ENCODE peak calls at places on chromosomes 5 and 9, in seven cellular contexts. One of them, this sample, is unnamed.

GRCh38 chr9:77614671-77615070 is 33.5 kb downstream of the GNA14 start:
- DNase-seq in IMR-90: no peak
- DNase-seq in suprapubic skin: no peak
- DNase-seq in psoas muscle: no peak
- DNase-seq in GM23338: no peak
- DNase-seq in heart left ventricle: no peak
- DNase-seq in pancreas: no peak
- DNase-seq in this sample: no peak

GRCh38 chr5:56490971-56491468 is 257.9 kb upstream of the ANKRD55 start:
- DNase-seq in IMR-90: no peak
- DNase-seq in suprapubic skin: no peak
- DNase-seq in psoas muscle: no peak
- DNase-seq in GM23338: no peak
- DNase-seq in heart left ventricle: no peak
- DNase-seq in pancreas: no peak
- DNase-seq in this sample: no peak

GRCh38 chr5:14491505-14491904 is 90.1 kb upstream of the OTULINL start:
- DNase-seq in IMR-90: peak; percentile 75
- DNase-seq in suprapubic skin: no peak
- DNase-seq in psoas muscle: peak; percentile 64
- DNase-seq in GM23338: no peak
- DNase-seq in heart left ventricle: no peak
- DNase-seq in pancreas: no peak
- DNase-seq in this sample: no peak

GRCh38 chr5:124655943-124656459 is 90.4 kb downstream of the ZNF608 start:
- DNase-seq in IMR-90: peak; percentile 94
- DNase-seq in suprapubic skin: no peak
- DNase-seq in psoas muscle: no peak
- DNase-seq in GM23338: no peak
- DNase-seq in heart left ventricle: no peak
- DNase-seq in pancreas: peak; percentile 57
- DNase-seq in this sample: peak; percentile 98

GRCh38 chr5:122097391-122097790 is 19.3 kb upstream of the LOX start:
- DNase-seq in IMR-90: no peak
- DNase-seq in suprapubic skin: no peak
- DNase-seq in psoas muscle: no peak
- DNase-seq in GM23338: no peak
- DNase-seq in heart left ventricle: no peak
- DNase-seq in pancreas: no peak
- DNase-seq in this sample: no peak

GRCh38 chr9:89768051-89768450 is 163.2 kb downstream of the GADD45G start:
- DNase-seq in IMR-90: no peak
- DNase-seq in suprapubic skin: no peak
- DNase-seq in psoas muscle: no peak
- DNase-seq in GM23338: no peak
- DNase-seq in heart left ventricle: no peak
- DNase-seq in pancreas: no peak
- DNase-seq in this sample: no peak

GRCh38 chr9:134968011-134968822 is 50.5 kb upstream of the FCN1 start:
- DNase-seq in IMR-90: peak; percentile 28
- DNase-seq in suprapubic skin: no peak
- DNase-seq in psoas muscle: peak; percentile 34
- DNase-seq in GM23338: peak; percentile 33
- DNase-seq in heart left ventricle: no peak
- DNase-seq in pancreas: no peak
- DNase-seq in this sample: no peak

GRCh38 chr9:89426389-89426961 is 71.4 kb downstream of the SEMA4D start:
- DNase-seq in IMR-90: no peak
- DNase-seq in suprapubic skin: no peak
- DNase-seq in psoas muscle: peak; percentile 21
- DNase-seq in GM23338: no peak
- DNase-seq in heart left ventricle: no peak
- DNase-seq in pancreas: no peak
- DNase-seq in this sample: peak; percentile 15

GRCh38 chr5:159768243-159768642 is 148.0 kb upstream of the ADRA1B start:
- DNase-seq in IMR-90: peak; percentile 45
- DNase-seq in suprapubic skin: no peak
- DNase-seq in psoas muscle: no peak
- DNase-seq in GM23338: peak; percentile 93
- DNase-seq in heart left ventricle: no peak
- DNase-seq in pancreas: no peak
- DNase-seq in this sample: no peak

GRCh38 chr5:87127426-87127825 is 140.3 kb upstream of the RASA1 start:
- DNase-seq in IMR-90: peak; percentile 89
- DNase-seq in suprapubic skin: no peak
- DNase-seq in psoas muscle: no peak
- DNase-seq in GM23338: no peak
- DNase-seq in heart left ventricle: no peak
- DNase-seq in pancreas: no peak
- DNase-seq in this sample: no peak

GRCh38 chr5:173222466-173222865 is 12.5 kb downstream of the NKX2-5 start:
- DNase-seq in IMR-90: no peak
- DNase-seq in suprapubic skin: no peak
- DNase-seq in psoas muscle: no peak
- DNase-seq in GM23338: no peak
- DNase-seq in heart left ventricle: no peak
- DNase-seq in pancreas: no peak
- DNase-seq in this sample: no peak

GRCh38 chr9:2936221-2936620 is 92.3 kb upstream of the PUM3 start:
- DNase-seq in IMR-90: no peak
- DNase-seq in suprapubic skin: no peak
- DNase-seq in psoas muscle: no peak
- DNase-seq in GM23338: no peak
- DNase-seq in heart left ventricle: no peak
- DNase-seq in pancreas: no peak
- DNase-seq in this sample: no peak

GRCh38 chr5:108451269-108451668 is 69.4 kb upstream of the FBXL17 start:
- DNase-seq in IMR-90: no peak
- DNase-seq in suprapubic skin: no peak
- DNase-seq in psoas muscle: no peak
- DNase-seq in GM23338: peak; percentile 33
- DNase-seq in heart left ventricle: no peak
- DNase-seq in pancreas: no peak
- DNase-seq in this sample: no peak

GRCh38 chr9:133396952-133397351 is 20.8 kb downstream of the STKLD1 start:
- DNase-seq in IMR-90: no peak
- DNase-seq in suprapubic skin: no peak
- DNase-seq in psoas muscle: no peak
- DNase-seq in GM23338: peak; percentile 86
- DNase-seq in heart left ventricle: no peak
- DNase-seq in pancreas: no peak
- DNase-seq in this sample: no peak

GRCh38 chr9:106934424-106934823 is 71.5 kb downstream of the ZNF462 start:
- DNase-seq in IMR-90: no peak
- DNase-seq in suprapubic skin: no peak
- DNase-seq in psoas muscle: no peak
- DNase-seq in GM23338: peak; percentile 24
- DNase-seq in heart left ventricle: no peak
- DNase-seq in pancreas: no peak
- DNase-seq in this sample: no peak
- H3K36me3 ChIP-seq in IMR-90: peaks cover 38% of the 10 kb centered on the region
- H3K36me3 ChIP-seq in suprapubic skin: peaks cover 47% of the 10 kb centered on the region
- H3K36me3 ChIP-seq in psoas muscle: peaks cover 97% of the 10 kb centered on the region
- H3K36me3 ChIP-seq in GM23338: peaks cover 66% of the 10 kb centered on the region
- H3K36me3 ChIP-seq in heart left ventricle: peaks cover 85% of the 10 kb centered on the region
- H3K36me3 ChIP-seq in pancreas: no peaks in the 10 kb centered on the region
- H3K36me3 ChIP-seq in this sample: peaks cover 2% of the 10 kb centered on the region

DNA sequence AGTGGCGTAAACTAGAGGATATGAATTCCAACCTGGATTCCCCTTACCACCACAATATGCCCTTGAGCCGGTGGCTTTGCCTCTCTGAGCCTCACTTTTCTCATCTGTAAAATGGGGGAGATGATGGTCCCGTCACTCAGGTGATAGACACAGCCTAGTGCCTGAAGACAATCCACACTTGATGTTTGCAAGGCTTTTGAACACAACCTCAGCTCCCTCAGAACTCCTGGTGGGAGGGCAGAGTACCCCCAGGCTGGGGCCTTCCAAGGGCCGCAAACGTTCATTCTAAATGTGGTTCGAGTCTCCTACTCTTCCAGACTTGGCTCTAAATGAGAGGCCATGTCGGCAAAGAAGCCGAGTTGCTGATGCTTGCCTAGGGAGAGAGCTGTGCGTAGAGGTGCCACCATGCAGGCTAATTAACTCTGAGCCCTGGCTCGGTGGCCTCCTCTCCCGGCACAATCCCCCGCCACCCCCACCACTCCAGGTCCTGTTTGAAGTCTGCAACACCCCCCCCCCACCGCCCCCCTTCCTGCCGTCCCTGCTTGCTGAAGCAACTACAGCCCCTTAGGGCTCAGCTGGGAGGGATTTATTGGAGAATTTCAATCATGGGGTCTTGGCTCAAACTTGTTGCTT is 97.7 kb upstream of the LMX1B start:
- DNase-seq in IMR-90: no peak
- DNase-seq in suprapubic skin: peak; percentile 50
- DNase-seq in psoas muscle: no peak
- DNase-seq in GM23338: no peak
- DNase-seq in heart left ventricle: no peak
- DNase-seq in pancreas: no peak
- DNase-seq in this sample: no peak
- H3K27me3 ChIP-seq in IMR-90: peaks cover 40% of the 10 kb centered on the region
- H3K27me3 ChIP-seq in suprapubic skin: peaks cover 50% of the 10 kb centered on the region
- H3K27me3 ChIP-seq in psoas muscle: no peaks in the 10 kb centered on the region
- H3K27me3 ChIP-seq in GM23338: peaks cover 10% of the 10 kb centered on the region
- H3K27me3 ChIP-seq in heart left ventricle: peaks cover 33% of the 10 kb centered on the region
- H3K27me3 ChIP-seq in pancreas: peaks cover 23% of the 10 kb centered on the region
- H3K27me3 ChIP-seq in this sample: peaks cover 19% of the 10 kb centered on the region

GRCh38 chr5:115398726-115399125 is 102.3 kb upstream of the CCDC112 start:
- DNase-seq in IMR-90: peak; percentile 94
- DNase-seq in suprapubic skin: no peak
- DNase-seq in psoas muscle: no peak
- DNase-seq in GM23338: no peak
- DNase-seq in heart left ventricle: no peak
- DNase-seq in pancreas: no peak
- DNase-seq in this sample: no peak

GRCh38 chr5:115402822-115403577 is 106.5 kb upstream of the CCDC112 start:
- DNase-seq in IMR-90: peak; percentile 78
- DNase-seq in suprapubic skin: no peak
- DNase-seq in psoas muscle: no peak
- DNase-seq in GM23338: no peak
- DNase-seq in heart left ventricle: no peak
- DNase-seq in pancreas: no peak
- DNase-seq in this sample: no peak

GRCh38 chr5:115396698-115397097 is 100.2 kb upstream of the CCDC112 start:
- DNase-seq in IMR-90: peak; percentile 37
- DNase-seq in suprapubic skin: no peak
- DNase-seq in psoas muscle: no peak
- DNase-seq in GM23338: no peak
- DNase-seq in heart left ventricle: no peak
- DNase-seq in pancreas: no peak
- DNase-seq in this sample: no peak

GRCh38 chr5:115402092-115402491 is 105.6 kb upstream of the CCDC112 start:
- DNase-seq in IMR-90: no peak
- DNase-seq in suprapubic skin: no peak
- DNase-seq in psoas muscle: no peak
- DNase-seq in GM23338: no peak
- DNase-seq in heart left ventricle: no peak
- DNase-seq in pancreas: no peak
- DNase-seq in this sample: no peak
- H3K4me3 ChIP-seq in IMR-90: no peak overlapping the region
- H3K4me3 ChIP-seq in suprapubic skin: no peak overlapping the region
- H3K4me3 ChIP-seq in psoas muscle: no peak overlapping the region
- H3K4me3 ChIP-seq in GM23338: no peak overlapping the region
- H3K4me3 ChIP-seq in heart left ventricle: no peak overlapping the region
- H3K4me3 ChIP-seq in pancreas: no peak overlapping the region
- H3K4me3 ChIP-seq in this sample: no peak overlapping the region

GRCh38 chr5:36029914-36030313 is 36.8 kb downstream of the UGT3A2 start:
- DNase-seq in IMR-90: no peak
- DNase-seq in suprapubic skin: no peak
- DNase-seq in psoas muscle: no peak
- DNase-seq in GM23338: no peak
- DNase-seq in heart left ventricle: no peak
- DNase-seq in pancreas: no peak
- DNase-seq in this sample: no peak

GRCh38 chr5:36031223-36031622 is 35.5 kb downstream of the UGT3A2 start:
- DNase-seq in IMR-90: no peak
- DNase-seq in suprapubic skin: no peak
- DNase-seq in psoas muscle: no peak
- DNase-seq in GM23338: no peak
- DNase-seq in heart left ventricle: no peak
- DNase-seq in pancreas: no peak
- DNase-seq in this sample: no peak

GRCh38 chr5:36035696-36036095 is 31.0 kb downstream of the UGT3A2 start:
- DNase-seq in IMR-90: no peak
- DNase-seq in suprapubic skin: no peak
- DNase-seq in psoas muscle: no peak
- DNase-seq in GM23338: peak; percentile 26
- DNase-seq in heart left ventricle: no peak
- DNase-seq in pancreas: no peak
- DNase-seq in this sample: no peak

GRCh38 chr5:36028816-36029465 is 37.7 kb downstream of the UGT3A2 start:
- DNase-seq in IMR-90: no peak
- DNase-seq in suprapubic skin: no peak
- DNase-seq in psoas muscle: no peak
- DNase-seq in GM23338: no peak
- DNase-seq in heart left ventricle: no peak
- DNase-seq in pancreas: no peak
- DNase-seq in this sample: no peak

DNA sequence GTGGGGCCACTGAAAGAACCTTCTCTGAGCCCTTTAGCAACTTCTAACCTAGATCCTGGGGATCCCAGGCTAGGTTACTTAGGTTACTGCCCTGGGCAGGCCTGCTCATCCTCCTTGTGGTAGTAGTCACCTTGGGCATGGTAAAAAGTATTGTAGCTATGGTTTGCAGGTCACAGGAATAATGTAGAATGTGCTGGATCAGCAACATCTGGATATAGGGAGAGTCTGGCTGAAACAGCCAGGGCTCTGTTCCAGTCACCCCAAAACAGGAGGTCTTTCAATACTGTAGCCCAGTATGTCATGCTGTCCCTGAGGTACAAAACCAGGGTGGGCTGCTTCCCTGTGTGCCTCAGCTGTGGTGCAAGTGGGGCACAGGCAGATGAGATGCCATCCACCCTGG is 33.6 kb downstream of the UGT3A2 start:
- DNase-seq in IMR-90: no peak
- DNase-seq in suprapubic skin: no peak
- DNase-seq in psoas muscle: no peak
- DNase-seq in GM23338: no peak
- DNase-seq in heart left ventricle: no peak
- DNase-seq in pancreas: no peak
- DNase-seq in this sample: no peak
- H3K36me3 ChIP-seq in IMR-90: no peaks in the 10 kb centered on the region
- H3K36me3 ChIP-seq in suprapubic skin: no peaks in the 10 kb centered on the region
- H3K36me3 ChIP-seq in psoas muscle: no peaks in the 10 kb centered on the region
- H3K36me3 ChIP-seq in GM23338: no peaks in the 10 kb centered on the region
- H3K36me3 ChIP-seq in heart left ventricle: no peaks in the 10 kb centered on the region
- H3K36me3 ChIP-seq in pancreas: no peaks in the 10 kb centered on the region
- H3K36me3 ChIP-seq in this sample: no peaks in the 10 kb centered on the region

This sample was measured in small intestine.